ENCODE peak calls at places on chromosome 6, in ten cellular contexts. G is psoas muscle; J is pancreas; Z is heart left ventricle; S is tibial artery; E is effector memory CD4-positive, alpha-beta T cell; V is neuronal stem cell; Y is heart right ventricle; K is left ventricle myocardium inferior; I is right atrium auricular region. O is an unnamed sample.

GRCh38 chr6:87755697-87756671 is 54.0 kb upstream of the AKIRIN2 start:
- DNase-seq in G (no peak), J (no peak), Z (no peak), S (no peak), E (no peak), V (no peak), Y (no peak), K (no peak), I (no peak), O (peak)

GRCh38 chr6:165725201-165725600 is 62.2 kb upstream of the PDE10A start:
- DNase-seq in G (no peak), J (no peak), Z (no peak), S (no peak), E (no peak), V (no peak), Y (no peak), K (no peak), I (no peak), O (no peak)

GRCh38 chr6:132818404-132819359 is 4.3 kb downstream of the RPS12 start:
- DNase-seq in G (no peak), J (no peak), Z (no peak), S (no peak), E (no peak), V (no peak), Y (no peak), K (no peak), I (no peak), O (no peak)

GRCh38 chr6:85678000-85678601 is 35.4 kb upstream of the SYNCRIP start:
- DNase-seq in G (no peak), J (no peak), Z (no peak), S (no peak), E (no peak), V (no peak), Y (no peak), K (no peak), I (no peak), O (no peak)

GRCh38 chr6:117389227-117390057 is 36.3 kb downstream of the ROS1 start:
- DNase-seq in G (no peak), J (no peak), Z (no peak), S (no peak), E (no peak), V (no peak), Y (no peak), K (no peak), I (no peak), O (no peak)

GRCh38 chr6:139586273-139586672 is 211.8 kb upstream of the CITED2 start:
- DNase-seq in G (no peak), J (no peak), Z (no peak), S (no peak), E (no peak), V (no peak), Y (no peak), K (no peak), I (no peak), O (no peak)

GRCh38 chr6:62803094-62803493 is 408.2 kb upstream of the FKBP1C start:
- DNase-seq in G (no peak), J (no peak), Z (no peak), S (no peak), E (no peak), V (no peak), Y (no peak), K (no peak), I (no peak), O (no peak)

GRCh38 chr6:52834481-52834880 is 6.1 kb downstream of the GSTA5 start:
- DNase-seq in G (no peak), J (no peak), Z (no peak), S (no peak), E (no peak), V (no peak), Y (no peak), K (no peak), I (no peak), O (peak)

GRCh38 chr6:3368701-3369100 is 88.1 kb downstream of the SLC22A23 start:
- DNase-seq in G (no peak), J (no peak), Z (no peak), S (no peak), E (no peak), V (no peak), Y (no peak), K (no peak), I (no peak), O (no peak)

GRCh38 chr6:9620263-9620662 is 794.6 kb downstream of the TFAP2A start:
- DNase-seq in G (no peak), J (no peak), Z (no peak), S (no peak), E (no peak), V (no peak), Y (no peak), K (no peak), I (no peak), O (peak)

GRCh38 chr6:84768442-84769174 is 4.2 kb upstream of the TBX18 start:
- DNase-seq in G (no peak), J (no peak), Z (no peak), S (peak), E (no peak), V (peak), Y (no peak), K (no peak), I (no peak), O (no peak)

GRCh38 chr6:17281100-17281496 is at the start of gene RBM24:
- DNase-seq in G (peak), J (peak), Z (peak), S (peak), E (no peak), V (peak), Y (peak), K (peak), I (no peak), O (peak)

GRCh38 chr6:16841241-16841640 is 80.0 kb upstream of the ATXN1 start:
- DNase-seq in G (no peak), J (no peak), Z (no peak), S (no peak), E (no peak), V (no peak), Y (no peak), K (no peak), I (no peak), O (peak)

GRCh38 chr6:28988536-28989415 is 16.3 kb downstream of the ZNF311 start:
- DNase-seq in G (peak), J (peak), Z (peak), S (no peak), E (peak), V (peak), Y (peak), K (peak), I (no peak), O (peak)
- H3K4me3 ChIP-seq in G (peak), J (peak), Z (peak), S (peak), E (peak), V (peak), Y (peak), K (peak), I (no peak), O (peak)

GRCh38 chr6:138008791-138009190 is 98.4 kb downstream of the PERP start:
- DNase-seq in G (no peak), J (no peak), Z (no peak), S (no peak), E (no peak), V (no peak), Y (no peak), K (no peak), I (no peak), O (no peak)

GRCh38 chr6:138004423-138005287 is 102.6 kb downstream of the PERP start:
- DNase-seq in G (no peak), J (no peak), Z (no peak), S (no peak), E (no peak), V (no peak), Y (peak), K (no peak), I (no peak), O (peak)

GRCh38 chr6:138005846-138006245 is 101.4 kb downstream of the PERP start:
- DNase-seq in G (no peak), J (no peak), Z (no peak), S (no peak), E (no peak), V (no peak), Y (no peak), K (no peak), I (no peak), O (no peak)

GRCh38 chr6:138011413-138011812 is 95.8 kb downstream of the PERP start:
- DNase-seq in G (no peak), J (no peak), Z (no peak), S (no peak), E (no peak), V (no peak), Y (no peak), K (no peak), I (no peak), O (no peak)

GRCh38 chr6:138007014-138007472 is 100.2 kb downstream of the PERP start:
- DNase-seq in G (no peak), J (no peak), Z (no peak), S (no peak), E (no peak), V (peak), Y (no peak), K (no peak), I (no peak), O (peak)
- H3K27ac ChIP-seq in G (no peak), J (no peak), Z (no peak), S (no peak), E (no peak), V (no peak), Y (no peak), K (no peak), I (no peak), O (no peak)

GRCh38 chr6:168320661-168321060 is 1.1 kb upstream of the DACT2 start:
- DNase-seq in G (no peak), J (no peak), Z (no peak), S (no peak), E (no peak), V (no peak), Y (no peak), K (no peak), I (no peak), O (no peak)

GRCh38 chr6:168318579-168319278 is 848 bp downstream of the DACT2 start:
- DNase-seq in G (no peak), J (no peak), Z (no peak), S (no peak), E (no peak), V (no peak), Y (no peak), K (no peak), I (no peak), O (no peak)

GRCh38 chr6:168318090-168318489 is 1.5 kb downstream of the DACT2 start:
- DNase-seq in G (no peak), J (no peak), Z (no peak), S (no peak), E (no peak), V (no peak), Y (no peak), K (no peak), I (no peak), O (no peak)

GRCh38 chr6:168322966-168323365 is 3.4 kb upstream of the DACT2 start:
- DNase-seq in G (no peak), J (no peak), Z (no peak), S (no peak), E (no peak), V (no peak), Y (no peak), K (no peak), I (no peak), O (no peak)

DNA sequence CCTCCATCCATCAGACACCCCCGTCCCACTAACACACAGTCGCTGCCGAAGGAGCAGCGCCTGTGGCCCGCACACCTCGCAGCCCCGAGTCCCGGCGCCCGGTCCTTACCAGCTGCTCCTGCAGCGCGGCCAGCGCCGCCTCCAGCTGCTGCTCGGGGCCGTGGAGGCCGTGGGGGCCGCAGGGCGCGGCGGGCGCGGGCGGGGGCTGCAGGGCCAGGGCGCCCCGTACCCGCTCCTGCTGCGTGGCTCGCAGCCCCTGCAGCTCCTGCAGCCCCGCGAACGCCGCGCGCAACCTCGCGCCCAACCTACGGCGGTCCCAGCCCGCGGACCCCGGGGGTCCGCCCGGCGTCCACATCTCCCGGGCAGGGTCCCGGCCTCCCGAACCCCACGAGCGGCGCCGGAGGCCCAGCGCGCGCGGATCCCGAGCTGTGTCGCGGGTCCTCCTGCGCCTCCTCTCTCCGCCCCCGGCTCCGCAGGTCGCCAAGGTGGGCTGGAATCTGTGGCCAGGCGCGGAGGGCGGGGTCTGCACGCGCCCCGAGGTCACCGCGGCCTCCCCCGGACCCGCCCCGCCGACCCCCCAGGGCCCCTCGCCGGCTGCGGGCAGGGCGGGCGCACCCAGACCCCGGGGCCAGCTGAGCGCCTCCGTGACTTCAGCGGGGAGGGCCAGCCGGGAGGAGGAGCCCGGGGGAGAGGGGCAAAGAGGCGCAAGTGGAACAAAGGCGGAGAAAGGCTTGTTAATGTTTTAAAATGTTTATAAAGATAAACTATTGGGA is at the start of gene DACT2:
- DNase-seq in G (no peak), J (no peak), Z (no peak), S (no peak), E (no peak), V (no peak), Y (no peak), K (peak), I (no peak), O (no peak)
- H3K4me3 ChIP-seq in G (peak), J (peak), Z (peak), S (peak), E (no peak), V (peak), Y (peak), K (peak), I (peak), O (no peak)

DNA sequence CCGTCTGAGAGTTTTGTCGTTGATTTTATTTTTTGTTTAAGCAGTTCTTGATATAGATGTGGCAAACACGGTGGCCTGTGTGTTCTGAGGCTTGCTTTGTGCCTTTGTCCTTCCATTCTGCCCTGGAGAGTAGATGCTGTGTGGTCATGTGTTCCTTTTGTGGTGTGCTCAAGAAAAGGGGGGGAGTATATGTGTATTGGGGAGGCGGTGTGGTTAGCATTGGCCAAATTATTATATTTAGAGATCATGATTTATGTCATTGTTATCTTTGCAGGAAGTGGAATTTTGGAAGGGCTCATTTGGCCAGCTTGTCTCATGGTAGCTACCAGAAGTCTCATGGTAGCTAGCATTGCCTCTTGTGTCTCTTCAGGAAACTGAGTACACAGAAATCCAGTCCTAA is 16.4 kb downstream of the RREB1 start:
- DNase-seq in G (no peak), J (no peak), Z (no peak), S (no peak), E (no peak), V (no peak), Y (no peak), K (no peak), I (no peak), O (no peak)
- H3K27ac ChIP-seq in G (peak), J (no peak), Z (no peak), S (no peak), E (no peak), V (no peak), Y (no peak), K (peak), I (no peak), O (no peak)

GRCh38 chr6:107116328-107116892 is 1.1 kb upstream of the BEND3 start:
- DNase-seq in G (peak), J (no peak), Z (no peak), S (no peak), E (no peak), V (peak), Y (no peak), K (no peak), I (no peak), O (no peak)
- H3K4me3 ChIP-seq in G (peak), J (peak), Z (peak), S (peak), E (peak), V (peak), Y (peak), K (peak), I (peak), O (peak)

GRCh38 chr6:110357696-110358535 is at the start of gene METTL24:
- DNase-seq in G (peak), J (peak), Z (no peak), S (peak), E (no peak), V (no peak), Y (no peak), K (no peak), I (no peak), O (no peak)
- H3K27ac ChIP-seq in G (no peak), J (peak), Z (peak), S (peak), E (no peak), V (no peak), Y (peak), K (peak), I (peak), O (no peak)

GRCh38 chr6:157273756-157274088 is 49.6 kb downstream of the TMEM242 start:
- DNase-seq in G (no peak), J (no peak), Z (peak), S (no peak), E (peak), V (no peak), Y (no peak), K (peak), I (no peak), O (peak)
- H3K4me3 ChIP-seq in G (peak), J (no peak), Z (peak), S (peak), E (peak), V (no peak), Y (peak), K (peak), I (peak), O (no peak)

DNA sequence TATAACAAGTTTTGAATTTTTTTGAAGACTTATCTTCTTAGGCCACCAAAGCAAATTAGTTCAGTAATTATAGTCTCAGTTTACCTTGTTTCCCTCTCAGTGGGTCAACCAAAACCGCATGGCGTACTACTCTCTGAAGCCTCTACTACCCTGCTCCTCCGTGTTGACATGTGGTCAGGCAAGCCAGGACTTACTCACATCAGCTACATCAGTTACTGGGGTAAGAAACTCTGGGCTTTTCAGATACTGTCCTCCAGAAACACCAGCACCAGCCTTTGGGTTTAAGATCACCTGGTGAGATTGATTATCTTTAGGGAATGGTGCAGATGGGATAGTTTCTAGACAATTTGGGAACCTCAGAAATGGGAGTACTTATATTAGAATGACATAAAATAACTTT is 55.1 kb downstream of the KCNQ5 start:
- DNase-seq in G (no peak), J (no peak), Z (no peak), S (no peak), E (no peak), V (no peak), Y (no peak), K (no peak), I (no peak), O (no peak)
- H3K27ac ChIP-seq in G (no peak), J (no peak), Z (no peak), S (no peak), E (no peak), V (no peak), Y (no peak), K (no peak), I (no peak), O (no peak)